ENCODE peak calls at places on chromosomes 7 and 10, in eight cellular contexts. M is head of caudate nucleus; Z is HEK293T; K is fibroblast of lung; Q is Calu3; D is left kidney; B is renal cortical epithelial cell; T is CD4-positive, alpha-beta memory T cell. F is an unnamed sample.

GRCh38 chr10:100742067-100742771 is 3.2 kb upstream of the PAX2 start:
- DNase-seq in M (no peak), Z (no peak), K (no peak), Q (no peak), D (peak), B (no peak), T (no peak), F (no peak)

GRCh38 chr10:86316990-86317389 is 49.6 kb downstream of the GRID1 start:
- DNase-seq in M (no peak), Z (no peak), K (no peak), Q (no peak), D (no peak), B (no peak), T (no peak), F (no peak)

GRCh38 chr10:3779146-3779707 is 5.8 kb downstream of the KLF6 start:
- DNase-seq in M (no peak), Z (no peak), K (peak), Q (no peak), D (no peak), B (peak), T (peak), F (no peak)

GRCh38 chr10:118943253-118943652 is 86.3 kb upstream of the NANOS1 start:
- DNase-seq in M (no peak), Z (no peak), K (no peak), Q (no peak), D (no peak), B (no peak), T (no peak), F (no peak)

GRCh38 chr7:618539-619355 is 99.1 kb upstream of the PDGFA start:
- DNase-seq in M (no peak), Z (no peak), K (no peak), Q (no peak), D (no peak), B (no peak), T (peak), F (peak)

GRCh38 chr10:34145751-34146150 is 669.3 kb downstream of the PARD3 start:
- DNase-seq in M (no peak), Z (no peak), K (peak), Q (no peak), D (peak), B (no peak), T (no peak), F (no peak)

GRCh38 chr10:88759366-88760101 is at the start of gene LIPN:
- DNase-seq in M (peak), Z (no peak), K (no peak), Q (no peak), D (no peak), B (no peak), T (no peak), F (no peak)

GRCh38 chr10:34137955-34138354 is 677.1 kb downstream of the PARD3 start:
- DNase-seq in M (no peak), Z (no peak), K (no peak), Q (no peak), D (no peak), B (no peak), T (no peak), F (no peak)

GRCh38 chr10:70430489-70431445 is 10.7 kb downstream of the NODAL start:
- DNase-seq in M (peak), Z (no peak), K (no peak), Q (no peak), D (peak), B (peak), T (no peak), F (no peak)

GRCh38 chr7:80622531-80622930 is 15.9 kb upstream of the CD36 start:
- DNase-seq in M (no peak), Z (no peak), K (peak), Q (no peak), D (no peak), B (peak), T (no peak), F (no peak)

GRCh38 chr10:71908998-71909397 is 55.2 kb upstream of the CHST3 start:
- DNase-seq in M (no peak), Z (no peak), K (no peak), Q (no peak), D (no peak), B (no peak), T (no peak), F (no peak)

GRCh38 chr7:28524978-28525377 is 112.7 kb downstream of the CREB5 start:
- DNase-seq in M (no peak), Z (no peak), K (no peak), Q (no peak), D (no peak), B (no peak), T (no peak), F (no peak)

GRCh38 chr7:107659666-107660065 is 962 bp upstream of the SLC26A4 start:
- DNase-seq in M (no peak), Z (no peak), K (peak), Q (no peak), D (no peak), B (peak), T (no peak), F (no peak)

GRCh38 chr7:19919156-19920085 is 146.0 kb upstream of the TMEM196 start:
- DNase-seq in M (no peak), Z (no peak), K (peak), Q (no peak), D (peak), B (no peak), T (no peak), F (no peak)

GRCh38 chr10:132521466-132522102 is 16.0 kb upstream of the INPP5A start:
- DNase-seq in M (no peak), Z (no peak), K (no peak), Q (no peak), D (no peak), B (no peak), T (no peak), F (no peak)

GRCh38 chr10:114151486-114151885 is 22.5 kb downstream of the CCDC186 start:
- DNase-seq in M (no peak), Z (no peak), K (peak), Q (no peak), D (no peak), B (peak), T (no peak), F (no peak)

GRCh38 chr7:42456756-42457276 is 219.8 kb upstream of the GLI3 start:
- DNase-seq in M (no peak), Z (no peak), K (no peak), Q (no peak), D (no peak), B (no peak), T (no peak), F (no peak)

GRCh38 chr7:1705339-1705738 is 35.3 kb downstream of the ELFN1 start:
- DNase-seq in M (no peak), Z (no peak), K (no peak), Q (no peak), D (no peak), B (no peak), T (no peak), F (no peak)

GRCh38 chr10:132679217-132679595 is 106.7 kb downstream of the NKX6-2 start:
- DNase-seq in M (no peak), Z (no peak), K (no peak), Q (no peak), D (no peak), B (no peak), T (no peak), F (no peak)

GRCh38 chr10:79019441-79019840 is 49.3 kb upstream of the ZMIZ1 start:
- DNase-seq in M (no peak), Z (no peak), K (no peak), Q (no peak), D (no peak), B (no peak), T (no peak), F (no peak)

GRCh38 chr10:62393237-62393636 is 19.1 kb downstream of the ZNF365 start:
- DNase-seq in M (no peak), Z (no peak), K (no peak), Q (no peak), D (no peak), B (no peak), T (no peak), F (no peak)

GRCh38 chr7:26860361-26860760 is 4.0 kb downstream of the SKAP2 start:
- DNase-seq in M (no peak), Z (no peak), K (no peak), Q (peak), D (peak), B (peak), T (no peak), F (no peak)

GRCh38 chr10:26593896-26594295 is 103.6 kb upstream of the PDSS1 start:
- DNase-seq in M (no peak), Z (no peak), K (no peak), Q (peak), D (no peak), B (no peak), T (no peak), F (no peak)

GRCh38 chr7:121029302-121029701 is 40.8 kb downstream of the CPED1 start:
- DNase-seq in M (no peak), Z (no peak), K (no peak), Q (no peak), D (no peak), B (no peak), T (no peak), F (no peak)

GRCh38 chr10:111482074-111482350 is 405.2 kb downstream of the ADRA2A start:
- DNase-seq in M (no peak), Z (no peak), K (no peak), Q (no peak), D (peak), B (no peak), T (no peak), F (no peak)

GRCh38 chr10:128993443-128993842 is 473.6 kb upstream of the MGMT start:
- DNase-seq in M (no peak), Z (no peak), K (no peak), Q (no peak), D (no peak), B (no peak), T (no peak), F (no peak)

GRCh38 chr7:116707289-116707688 is 35.3 kb downstream of the MET start:
- DNase-seq in M (no peak), Z (no peak), K (no peak), Q (no peak), D (no peak), B (no peak), T (no peak), F (no peak)

GRCh38 chr10:88989824-88990527 is 622 bp upstream of the FAS start:
- DNase-seq in M (peak), Z (no peak), K (peak), Q (peak), D (peak), B (peak), T (no peak), F (no peak)

GRCh38 chr10:60767424-60767823 is 10.9 kb upstream of the CDK1 start:
- DNase-seq in M (no peak), Z (no peak), K (no peak), Q (no peak), D (no peak), B (no peak), T (no peak), F (no peak)

GRCh38 chr7:13091974-13092707 is 404.7 kb downstream of the ARL4A start:
- DNase-seq in M (no peak), Z (no peak), K (no peak), Q (no peak), D (no peak), B (no peak), T (no peak), F (no peak)

F was measured in SHP77.